ENCODE peak calls at places on chromosomes 6 and 20, in six cellular contexts. One of them, this sample, is unnamed. For H3K4me1 and H3K27me3, the result is how much of the 10 kb centered on the place peaks cover.

GRCh38 chr20:16475225-16475624 is 98.0 kb downstream of the KIF16B start:
- DNase-seq in IMR-90: peak
- DNase-seq in CD8-positive, alpha-beta memory T cell: no peak
- DNase-seq in left ventricle myocardium inferior: no peak
- DNase-seq in HCT116: no peak
- DNase-seq in spleen: no peak
- DNase-seq in this sample: no peak

GRCh38 chr6:135014353-135014832 is 40.2 kb downstream of the HBS1L start:
- DNase-seq in CD8-positive, alpha-beta memory T cell: no peak
- DNase-seq in spleen: no peak
- DNase-seq in left ventricle myocardium inferior: no peak
- DNase-seq in IMR-90: no peak
- DNase-seq in HCT116: no peak
- DNase-seq in this sample: no peak

GRCh38 chr6:12751694-12752304 is 35.2 kb downstream of the PHACTR1 start:
- DNase-seq in HCT116: no peak
- DNase-seq in left ventricle myocardium inferior: peak
- DNase-seq in IMR-90: peak
- DNase-seq in spleen: no peak
- DNase-seq in CD8-positive, alpha-beta memory T cell: no peak
- DNase-seq in this sample: no peak

GRCh38 chr6:1821188-1822183 is 211.8 kb downstream of the FOXC1 start:
- DNase-seq in IMR-90: peak
- DNase-seq in spleen: no peak
- DNase-seq in HCT116: no peak
- DNase-seq in CD8-positive, alpha-beta memory T cell: no peak
- DNase-seq in left ventricle myocardium inferior: no peak
- DNase-seq in this sample: no peak

GRCh38 chr6:111499269-111499793 is 16.3 kb upstream of the REV3L start:
- DNase-seq in IMR-90: no peak
- DNase-seq in left ventricle myocardium inferior: no peak
- DNase-seq in CD8-positive, alpha-beta memory T cell: no peak
- DNase-seq in spleen: no peak
- DNase-seq in HCT116: no peak
- DNase-seq in this sample: no peak

GRCh38 chr6:133646021-133646682 is 242.8 kb upstream of the TCF21 start:
- DNase-seq in left ventricle myocardium inferior: no peak
- DNase-seq in HCT116: no peak
- DNase-seq in IMR-90: peak
- DNase-seq in CD8-positive, alpha-beta memory T cell: no peak
- DNase-seq in spleen: no peak
- DNase-seq in this sample: no peak

GRCh38 chr6:29230666-29231065 is 60.0 kb downstream of the OR2J2 start:
- DNase-seq in IMR-90: no peak
- DNase-seq in HCT116: no peak
- DNase-seq in left ventricle myocardium inferior: no peak
- DNase-seq in CD8-positive, alpha-beta memory T cell: no peak
- DNase-seq in spleen: no peak
- DNase-seq in this sample: no peak

GRCh38 chr6:72689107-72689954 is 67.5 kb downstream of the KCNQ5 start:
- DNase-seq in spleen: no peak
- DNase-seq in CD8-positive, alpha-beta memory T cell: no peak
- DNase-seq in IMR-90: no peak
- DNase-seq in HCT116: no peak
- DNase-seq in left ventricle myocardium inferior: no peak
- DNase-seq in this sample: no peak

GRCh38 chr6:66568271-66568670 is 861.2 kb upstream of the EYS start:
- DNase-seq in IMR-90: no peak
- DNase-seq in left ventricle myocardium inferior: no peak
- DNase-seq in spleen: no peak
- DNase-seq in HCT116: no peak
- DNase-seq in CD8-positive, alpha-beta memory T cell: no peak
- DNase-seq in this sample: no peak

GRCh38 chr6:81450180-81450579 is 302.3 kb downstream of the TENT5A start:
- DNase-seq in IMR-90: peak
- DNase-seq in spleen: no peak
- DNase-seq in CD8-positive, alpha-beta memory T cell: no peak
- DNase-seq in HCT116: peak
- DNase-seq in left ventricle myocardium inferior: no peak
- DNase-seq in this sample: no peak

GRCh38 chr6:72810571-72811280 is 188.9 kb downstream of the KCNQ5 start:
- DNase-seq in HCT116: no peak
- DNase-seq in left ventricle myocardium inferior: no peak
- DNase-seq in IMR-90: no peak
- DNase-seq in spleen: no peak
- DNase-seq in CD8-positive, alpha-beta memory T cell: no peak
- DNase-seq in this sample: no peak

GRCh38 chr6:44667226-44667625 is 279.7 kb downstream of the CDC5L start:
- DNase-seq in HCT116: peak
- DNase-seq in CD8-positive, alpha-beta memory T cell: no peak
- DNase-seq in left ventricle myocardium inferior: no peak
- DNase-seq in spleen: no peak
- DNase-seq in IMR-90: peak
- DNase-seq in this sample: no peak

GRCh38 chr6:74749211-74750142 is 456.4 kb downstream of the COL12A1 start:
- DNase-seq in left ventricle myocardium inferior: no peak
- DNase-seq in IMR-90: no peak
- DNase-seq in HCT116: no peak
- DNase-seq in spleen: no peak
- DNase-seq in CD8-positive, alpha-beta memory T cell: no peak
- DNase-seq in this sample: no peak

GRCh38 chr6:35318845-35319220 is 21.2 kb downstream of the DEF6 start:
- DNase-seq in left ventricle myocardium inferior: no peak
- DNase-seq in IMR-90: no peak
- DNase-seq in spleen: no peak
- DNase-seq in CD8-positive, alpha-beta memory T cell: no peak
- DNase-seq in HCT116: no peak
- DNase-seq in this sample: no peak

GRCh38 chr6:42963855-42964605 is 3.5 kb downstream of the GNMT start:
- DNase-seq in CD8-positive, alpha-beta memory T cell: no peak
- DNase-seq in HCT116: no peak
- DNase-seq in spleen: peak
- DNase-seq in left ventricle myocardium inferior: no peak
- DNase-seq in IMR-90: peak
- DNase-seq in this sample: peak

GRCh38 chr6:169725270-169726048 is 1.2 kb upstream of the PHF10 start:
- DNase-seq in left ventricle myocardium inferior: peak
- DNase-seq in CD8-positive, alpha-beta memory T cell: no peak
- DNase-seq in HCT116: no peak
- DNase-seq in IMR-90: peak
- DNase-seq in spleen: peak
- DNase-seq in this sample: no peak

GRCh38 chr20:46832555-46832954 is 62.1 kb upstream of the EYA2 start:
- DNase-seq in IMR-90: peak
- DNase-seq in CD8-positive, alpha-beta memory T cell: no peak
- DNase-seq in spleen: no peak
- DNase-seq in HCT116: no peak
- DNase-seq in left ventricle myocardium inferior: no peak
- DNase-seq in this sample: no peak

GRCh38 chr20:38084425-38084951 is 50.9 kb downstream of the RPRD1B start:
- DNase-seq in CD8-positive, alpha-beta memory T cell: no peak
- DNase-seq in IMR-90: peak
- DNase-seq in left ventricle myocardium inferior: no peak
- DNase-seq in HCT116: no peak
- DNase-seq in spleen: no peak
- DNase-seq in this sample: no peak

GRCh38 chr6:35014786-35015185 is 125.7 kb downstream of the ANKS1A start:
- DNase-seq in spleen: no peak
- DNase-seq in IMR-90: peak
- DNase-seq in left ventricle myocardium inferior: no peak
- DNase-seq in HCT116: peak
- DNase-seq in CD8-positive, alpha-beta memory T cell: no peak
- DNase-seq in this sample: no peak

GRCh38 chr6:101302593-101302992 is 90.9 kb upstream of the GRIK2 start:
- DNase-seq in HCT116: peak
- DNase-seq in left ventricle myocardium inferior: no peak
- DNase-seq in IMR-90: no peak
- DNase-seq in spleen: no peak
- DNase-seq in CD8-positive, alpha-beta memory T cell: no peak
- DNase-seq in this sample: no peak

GRCh38 chr6:40997256-40997957 is 41.6 kb downstream of the UNC5CL start:
- DNase-seq in CD8-positive, alpha-beta memory T cell: no peak
- DNase-seq in spleen: no peak
- DNase-seq in IMR-90: peak
- DNase-seq in HCT116: peak
- DNase-seq in left ventricle myocardium inferior: no peak
- DNase-seq in this sample: peak

GRCh38 chr20:47576516-47577033 is 74.9 kb downstream of the NCOA3 start:
- DNase-seq in spleen: no peak
- DNase-seq in left ventricle myocardium inferior: peak
- DNase-seq in CD8-positive, alpha-beta memory T cell: no peak
- DNase-seq in HCT116: peak
- DNase-seq in IMR-90: peak
- DNase-seq in this sample: no peak

GRCh38 chr6:42294759-42295158 is 77.1 kb upstream of the MRPS10 start:
- DNase-seq in spleen: no peak
- DNase-seq in HCT116: peak
- DNase-seq in CD8-positive, alpha-beta memory T cell: no peak
- DNase-seq in IMR-90: peak
- DNase-seq in left ventricle myocardium inferior: no peak
- DNase-seq in this sample: no peak

GRCh38 chr6:148959008-148959407 is 212.2 kb downstream of the UST start:
- DNase-seq in HCT116: no peak
- DNase-seq in IMR-90: no peak
- DNase-seq in left ventricle myocardium inferior: no peak
- DNase-seq in CD8-positive, alpha-beta memory T cell: no peak
- DNase-seq in spleen: no peak
- DNase-seq in this sample: no peak

GRCh38 chr6:158629376-158630221 is 14.9 kb downstream of the DYNLT1 start:
- DNase-seq in HCT116: no peak
- DNase-seq in left ventricle myocardium inferior: no peak
- DNase-seq in CD8-positive, alpha-beta memory T cell: no peak
- DNase-seq in spleen: no peak
- DNase-seq in IMR-90: no peak
- DNase-seq in this sample: no peak

DNA sequence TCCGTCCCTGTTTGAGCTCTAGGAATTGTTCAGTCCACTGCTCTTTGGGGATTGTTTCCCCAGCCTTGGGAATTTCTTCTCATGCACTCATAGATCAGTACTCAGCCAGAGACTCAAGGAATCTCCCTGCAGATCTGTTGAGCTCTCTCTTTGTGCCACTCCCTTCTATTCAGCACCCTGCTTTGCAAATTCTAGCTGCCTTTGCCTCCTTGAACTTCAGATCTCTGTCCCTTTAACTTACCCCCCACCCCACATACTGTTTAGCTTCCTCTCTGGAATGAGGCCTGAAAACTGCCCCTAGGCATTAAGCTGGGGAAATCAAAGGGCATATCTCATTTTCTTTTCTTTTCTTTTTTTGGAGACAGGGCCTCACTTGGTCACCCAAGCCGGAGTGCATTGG is 30.5 kb downstream of the QRSL1 start:
- DNase-seq in IMR-90: no peak
- DNase-seq in spleen: no peak
- DNase-seq in left ventricle myocardium inferior: no peak
- DNase-seq in HCT116: no peak
- DNase-seq in CD8-positive, alpha-beta memory T cell: no peak
- DNase-seq in this sample: no peak
- H3K4me3 ChIP-seq in IMR-90: no peak
- H3K4me3 ChIP-seq in spleen: no peak
- H3K4me3 ChIP-seq in left ventricle myocardium inferior: no peak
- H3K4me3 ChIP-seq in HCT116: no peak
- H3K4me3 ChIP-seq in CD8-positive, alpha-beta memory T cell: no peak
- H3K4me3 ChIP-seq in this sample: no peak

GRCh38 chr6:31820051-31820389 is 4.7 kb downstream of the HSPA1A start:
- DNase-seq in IMR-90: no peak
- DNase-seq in HCT116: no peak
- DNase-seq in CD8-positive, alpha-beta memory T cell: no peak
- DNase-seq in spleen: no peak
- DNase-seq in left ventricle myocardium inferior: no peak
- DNase-seq in this sample: no peak
- H3K4me1 ChIP-seq in IMR-90: under half
- H3K4me1 ChIP-seq in HCT116: half or more
- H3K4me1 ChIP-seq in CD8-positive, alpha-beta memory T cell: under half
- H3K4me1 ChIP-seq in spleen: half or more
- H3K4me1 ChIP-seq in left ventricle myocardium inferior: half or more
- H3K4me1 ChIP-seq in this sample: under half

DNA sequence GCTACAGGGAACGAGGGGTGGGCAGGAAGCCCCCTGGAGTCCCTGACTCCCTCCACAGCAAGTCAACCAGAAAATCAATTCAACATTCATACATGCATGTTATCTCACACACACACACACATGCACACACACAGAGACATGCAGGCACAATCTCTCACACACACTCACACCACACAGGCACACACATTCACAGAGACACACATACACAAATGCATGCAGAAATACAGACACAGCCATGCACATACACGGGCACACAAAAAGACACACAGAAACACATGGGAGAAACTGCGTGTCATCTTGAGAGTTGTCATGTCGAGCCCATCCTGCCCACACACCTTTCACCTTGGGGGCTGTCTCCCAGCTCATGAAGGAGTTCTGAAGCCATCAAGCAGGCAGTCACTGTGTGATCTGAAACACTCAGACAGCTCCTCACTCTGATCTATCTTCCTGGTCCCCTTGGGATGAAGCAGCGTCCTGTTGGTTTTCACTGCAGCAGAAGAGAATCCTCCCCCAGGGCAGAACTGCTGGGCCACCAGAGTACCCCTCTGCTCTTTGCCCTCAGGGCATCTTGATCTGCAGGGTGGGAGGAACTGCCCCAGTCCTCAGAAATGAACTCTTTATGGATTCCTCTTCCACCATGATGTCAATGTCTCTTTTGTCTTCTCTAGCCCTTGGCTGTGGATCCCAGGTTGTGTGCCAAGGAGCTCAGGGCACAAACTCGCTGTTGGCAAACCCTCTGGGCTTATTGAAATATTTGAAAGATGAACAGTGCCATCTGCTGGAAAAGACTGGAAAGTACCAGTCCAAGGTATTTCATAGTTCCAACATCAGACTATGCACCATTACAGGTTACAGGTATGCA is 8.8 kb downstream of the RAET1L start:
- DNase-seq in HCT116: peak
- DNase-seq in IMR-90: peak
- DNase-seq in left ventricle myocardium inferior: no peak
- DNase-seq in spleen: peak
- DNase-seq in CD8-positive, alpha-beta memory T cell: peak
- DNase-seq in this sample: no peak
- H3K27me3 ChIP-seq in HCT116: under half
- H3K27me3 ChIP-seq in IMR-90: half or more
- H3K27me3 ChIP-seq in left ventricle myocardium inferior: half or more
- H3K27me3 ChIP-seq in spleen: half or more
- H3K27me3 ChIP-seq in CD8-positive, alpha-beta memory T cell: under half
- H3K27me3 ChIP-seq in this sample: under half

GRCh38 chr6:125829433-125829832 is 38.7 kb downstream of the NCOA7 start:
- DNase-seq in CD8-positive, alpha-beta memory T cell: no peak
- DNase-seq in left ventricle myocardium inferior: no peak
- DNase-seq in IMR-90: no peak
- DNase-seq in HCT116: no peak
- DNase-seq in spleen: no peak
- DNase-seq in this sample: no peak

GRCh38 chr6:125827788-125828313 is 37.1 kb downstream of the NCOA7 start:
- DNase-seq in CD8-positive, alpha-beta memory T cell: no peak
- DNase-seq in IMR-90: no peak
- DNase-seq in left ventricle myocardium inferior: no peak
- DNase-seq in HCT116: no peak
- DNase-seq in spleen: no peak
- DNase-seq in this sample: no peak

GRCh38 chr6:125828476-125829039 is 37.8 kb downstream of the NCOA7 start:
- DNase-seq in CD8-positive, alpha-beta memory T cell: no peak
- DNase-seq in HCT116: no peak
- DNase-seq in spleen: no peak
- DNase-seq in IMR-90: no peak
- DNase-seq in left ventricle myocardium inferior: no peak
- DNase-seq in this sample: no peak

GRCh38 chr6:125824946-125825786 is 34.4 kb downstream of the NCOA7 start:
- DNase-seq in spleen: no peak
- DNase-seq in IMR-90: no peak
- DNase-seq in left ventricle myocardium inferior: no peak
- DNase-seq in HCT116: no peak
- DNase-seq in CD8-positive, alpha-beta memory T cell: no peak
- DNase-seq in this sample: no peak

GRCh38 chr6:125826695-125827463 is 36.1 kb downstream of the NCOA7 start:
- DNase-seq in left ventricle myocardium inferior: no peak
- DNase-seq in spleen: no peak
- DNase-seq in HCT116: no peak
- DNase-seq in IMR-90: no peak
- DNase-seq in CD8-positive, alpha-beta memory T cell: no peak
- DNase-seq in this sample: no peak
- H3K4me3 ChIP-seq in left ventricle myocardium inferior: no peak
- H3K4me3 ChIP-seq in spleen: no peak
- H3K4me3 ChIP-seq in HCT116: no peak
- H3K4me3 ChIP-seq in IMR-90: no peak
- H3K4me3 ChIP-seq in CD8-positive, alpha-beta memory T cell: no peak
- H3K4me3 ChIP-seq in this sample: no peak

This sample was measured in iPS DF 6.9.